ENCODE peak calls at places on chromosomes 5 and 9, in ten cellular contexts. One of them, this sample, is unnamed.

GRCh38 chr9:5893134-5893505 is 2.4 kb downstream of the MLANA start:
- DNase-seq in tibial nerve: no peak
- DNase-seq in GM12878: no peak
- DNase-seq in A549: no peak
- DNase-seq in transverse colon: no peak
- DNase-seq in HepG2: peak
- DNase-seq in upper lobe of left lung: no peak
- DNase-seq in SK-N-SH: no peak
- DNase-seq in stomach: no peak
- DNase-seq in ovary: no peak
- DNase-seq in this sample: no peak

GRCh38 chr5:96655506-96655905 is 6.7 kb upstream of the CAST start:
- DNase-seq in A549: no peak
- DNase-seq in tibial nerve: no peak
- DNase-seq in HepG2: no peak
- DNase-seq in upper lobe of left lung: no peak
- DNase-seq in stomach: no peak
- DNase-seq in GM12878: no peak
- DNase-seq in ovary: no peak
- DNase-seq in SK-N-SH: no peak
- DNase-seq in transverse colon: no peak
- DNase-seq in this sample: no peak

GRCh38 chr5:142886211-142886610 is 116.0 kb downstream of the ARHGAP26 start:
- DNase-seq in GM12878: no peak
- DNase-seq in stomach: no peak
- DNase-seq in ovary: no peak
- DNase-seq in tibial nerve: no peak
- DNase-seq in SK-N-SH: no peak
- DNase-seq in HepG2: no peak
- DNase-seq in A549: no peak
- DNase-seq in transverse colon: no peak
- DNase-seq in upper lobe of left lung: no peak
- DNase-seq in this sample: no peak

GRCh38 chr5:30959238-30959637 is 234.2 kb upstream of the CDH6 start:
- DNase-seq in transverse colon: no peak
- DNase-seq in SK-N-SH: no peak
- DNase-seq in A549: peak
- DNase-seq in stomach: no peak
- DNase-seq in upper lobe of left lung: no peak
- DNase-seq in HepG2: no peak
- DNase-seq in ovary: no peak
- DNase-seq in GM12878: no peak
- DNase-seq in tibial nerve: no peak
- DNase-seq in this sample: no peak

GRCh38 chr9:81829201-81829882 is 98.9 kb upstream of the SPATA31D4 start:
- DNase-seq in stomach: no peak
- DNase-seq in HepG2: no peak
- DNase-seq in ovary: no peak
- DNase-seq in tibial nerve: no peak
- DNase-seq in upper lobe of left lung: no peak
- DNase-seq in SK-N-SH: no peak
- DNase-seq in A549: no peak
- DNase-seq in GM12878: no peak
- DNase-seq in transverse colon: peak
- DNase-seq in this sample: no peak

GRCh38 chr5:54713923-54714581 is 196.5 kb downstream of the SNX18 start:
- DNase-seq in GM12878: no peak
- DNase-seq in ovary: no peak
- DNase-seq in upper lobe of left lung: no peak
- DNase-seq in HepG2: no peak
- DNase-seq in transverse colon: no peak
- DNase-seq in tibial nerve: no peak
- DNase-seq in A549: no peak
- DNase-seq in stomach: no peak
- DNase-seq in SK-N-SH: no peak
- DNase-seq in this sample: no peak

GRCh38 chr5:18113724-18114123 is 479.5 kb downstream of the TAF11L14 start:
- DNase-seq in ovary: no peak
- DNase-seq in tibial nerve: no peak
- DNase-seq in A549: peak
- DNase-seq in transverse colon: no peak
- DNase-seq in upper lobe of left lung: no peak
- DNase-seq in GM12878: no peak
- DNase-seq in SK-N-SH: no peak
- DNase-seq in HepG2: no peak
- DNase-seq in stomach: no peak
- DNase-seq in this sample: no peak

GRCh38 chr5:159588930-159589329 is 258.6 kb upstream of the IL12B start:
- DNase-seq in upper lobe of left lung: no peak
- DNase-seq in HepG2: no peak
- DNase-seq in GM12878: no peak
- DNase-seq in A549: no peak
- DNase-seq in tibial nerve: no peak
- DNase-seq in SK-N-SH: no peak
- DNase-seq in ovary: no peak
- DNase-seq in stomach: no peak
- DNase-seq in transverse colon: no peak
- DNase-seq in this sample: no peak

GRCh38 chr9:126303488-126303887 is 23.1 kb upstream of the MVB12B start:
- DNase-seq in GM12878: no peak
- DNase-seq in A549: no peak
- DNase-seq in ovary: no peak
- DNase-seq in stomach: no peak
- DNase-seq in tibial nerve: no peak
- DNase-seq in SK-N-SH: no peak
- DNase-seq in transverse colon: no peak
- DNase-seq in upper lobe of left lung: no peak
- DNase-seq in HepG2: peak
- DNase-seq in this sample: no peak

GRCh38 chr5:154444559-154445421 is 1.0 kb upstream of the SAP30L start:
- DNase-seq in stomach: no peak
- DNase-seq in tibial nerve: peak
- DNase-seq in ovary: no peak
- DNase-seq in GM12878: no peak
- DNase-seq in HepG2: no peak
- DNase-seq in A549: peak
- DNase-seq in SK-N-SH: peak
- DNase-seq in upper lobe of left lung: peak
- DNase-seq in transverse colon: peak
- DNase-seq in this sample: no peak

GRCh38 chr9:120733190-120733589 is 18.9 kb upstream of the MEGF9 start:
- DNase-seq in transverse colon: no peak
- DNase-seq in stomach: peak
- DNase-seq in ovary: no peak
- DNase-seq in tibial nerve: no peak
- DNase-seq in A549: no peak
- DNase-seq in HepG2: peak
- DNase-seq in SK-N-SH: no peak
- DNase-seq in upper lobe of left lung: peak
- DNase-seq in GM12878: no peak
- DNase-seq in this sample: no peak

GRCh38 chr9:108622467-108622866 is 233.3 kb downstream of the ACTL7B start:
- DNase-seq in tibial nerve: no peak
- DNase-seq in upper lobe of left lung: no peak
- DNase-seq in HepG2: no peak
- DNase-seq in A549: no peak
- DNase-seq in ovary: no peak
- DNase-seq in SK-N-SH: no peak
- DNase-seq in transverse colon: no peak
- DNase-seq in GM12878: no peak
- DNase-seq in stomach: no peak
- DNase-seq in this sample: no peak

GRCh38 chr5:107948377-107948776 is 277.6 kb upstream of the EFNA5 start:
- DNase-seq in stomach: no peak
- DNase-seq in transverse colon: no peak
- DNase-seq in tibial nerve: no peak
- DNase-seq in GM12878: no peak
- DNase-seq in A549: no peak
- DNase-seq in SK-N-SH: no peak
- DNase-seq in HepG2: no peak
- DNase-seq in upper lobe of left lung: no peak
- DNase-seq in ovary: no peak
- DNase-seq in this sample: no peak

GRCh38 chr5:83059341-83059740 is 17.9 kb downstream of the TMEM167A start:
- DNase-seq in stomach: no peak
- DNase-seq in upper lobe of left lung: no peak
- DNase-seq in A549: no peak
- DNase-seq in HepG2: no peak
- DNase-seq in ovary: no peak
- DNase-seq in tibial nerve: no peak
- DNase-seq in GM12878: no peak
- DNase-seq in SK-N-SH: no peak
- DNase-seq in transverse colon: no peak
- DNase-seq in this sample: no peak

GRCh38 chr9:121688681-121689080 is 37.2 kb downstream of the DAB2IP start:
- DNase-seq in SK-N-SH: no peak
- DNase-seq in tibial nerve: no peak
- DNase-seq in GM12878: no peak
- DNase-seq in transverse colon: no peak
- DNase-seq in A549: no peak
- DNase-seq in HepG2: no peak
- DNase-seq in stomach: no peak
- DNase-seq in upper lobe of left lung: no peak
- DNase-seq in ovary: no peak
- DNase-seq in this sample: no peak

GRCh38 chr9:105132576-105132975 is 111.9 kb upstream of the SLC44A1 start:
- DNase-seq in transverse colon: no peak
- DNase-seq in ovary: no peak
- DNase-seq in stomach: no peak
- DNase-seq in GM12878: no peak
- DNase-seq in HepG2: peak
- DNase-seq in A549: peak
- DNase-seq in upper lobe of left lung: no peak
- DNase-seq in SK-N-SH: no peak
- DNase-seq in tibial nerve: no peak
- DNase-seq in this sample: no peak
- TF ChIP-seq EP300 in transverse colon: no peak
- TF ChIP-seq EP300 in ovary: no peak
- TF ChIP-seq EP300 in stomach: no peak
- TF ChIP-seq EP300 in GM12878: no peak
- TF ChIP-seq EP300 in HepG2: no peak
- TF ChIP-seq EP300 in A549: peak
- TF ChIP-seq EP300 in upper lobe of left lung: no peak
- TF ChIP-seq EP300 in SK-N-SH: no peak
- TF ChIP-seq EP300 in tibial nerve: no peak
- TF ChIP-seq EP300 in this sample: no peak

GRCh38 chr5:158264264-158264663 is 405.3 kb upstream of the CLINT1 start:
- DNase-seq in tibial nerve: no peak
- DNase-seq in transverse colon: no peak
- DNase-seq in SK-N-SH: no peak
- DNase-seq in ovary: no peak
- DNase-seq in stomach: no peak
- DNase-seq in A549: no peak
- DNase-seq in GM12878: no peak
- DNase-seq in HepG2: no peak
- DNase-seq in upper lobe of left lung: no peak
- DNase-seq in this sample: no peak
- TF ChIP-seq EP300 in tibial nerve: no peak
- TF ChIP-seq EP300 in transverse colon: no peak
- TF ChIP-seq EP300 in SK-N-SH: no peak
- TF ChIP-seq EP300 in ovary: no peak
- TF ChIP-seq EP300 in stomach: no peak
- TF ChIP-seq EP300 in A549: no peak
- TF ChIP-seq EP300 in GM12878: no peak
- TF ChIP-seq EP300 in HepG2: no peak
- TF ChIP-seq EP300 in upper lobe of left lung: no peak
- TF ChIP-seq EP300 in this sample: no peak

GRCh38 chr5:128777052-128777451 is 188.2 kb upstream of the SLC27A6 start:
- DNase-seq in stomach: no peak
- DNase-seq in transverse colon: no peak
- DNase-seq in ovary: no peak
- DNase-seq in HepG2: no peak
- DNase-seq in upper lobe of left lung: no peak
- DNase-seq in A549: no peak
- DNase-seq in SK-N-SH: no peak
- DNase-seq in GM12878: peak
- DNase-seq in tibial nerve: no peak
- DNase-seq in this sample: no peak

GRCh38 chr5:128774605-128775004 is 190.7 kb upstream of the SLC27A6 start:
- DNase-seq in GM12878: no peak
- DNase-seq in transverse colon: no peak
- DNase-seq in A549: no peak
- DNase-seq in ovary: no peak
- DNase-seq in stomach: peak
- DNase-seq in HepG2: no peak
- DNase-seq in SK-N-SH: no peak
- DNase-seq in upper lobe of left lung: no peak
- DNase-seq in tibial nerve: no peak
- DNase-seq in this sample: no peak

GRCh38 chr5:128775537-128775936 is 189.8 kb upstream of the SLC27A6 start:
- DNase-seq in upper lobe of left lung: no peak
- DNase-seq in GM12878: no peak
- DNase-seq in ovary: no peak
- DNase-seq in HepG2: no peak
- DNase-seq in transverse colon: no peak
- DNase-seq in A549: no peak
- DNase-seq in tibial nerve: no peak
- DNase-seq in SK-N-SH: no peak
- DNase-seq in stomach: no peak
- DNase-seq in this sample: no peak

GRCh38 chr5:128770907-128771306 is 194.4 kb upstream of the SLC27A6 start:
- DNase-seq in SK-N-SH: no peak
- DNase-seq in transverse colon: no peak
- DNase-seq in HepG2: no peak
- DNase-seq in upper lobe of left lung: no peak
- DNase-seq in tibial nerve: no peak
- DNase-seq in GM12878: no peak
- DNase-seq in ovary: no peak
- DNase-seq in stomach: no peak
- DNase-seq in A549: no peak
- DNase-seq in this sample: no peak

DNA sequence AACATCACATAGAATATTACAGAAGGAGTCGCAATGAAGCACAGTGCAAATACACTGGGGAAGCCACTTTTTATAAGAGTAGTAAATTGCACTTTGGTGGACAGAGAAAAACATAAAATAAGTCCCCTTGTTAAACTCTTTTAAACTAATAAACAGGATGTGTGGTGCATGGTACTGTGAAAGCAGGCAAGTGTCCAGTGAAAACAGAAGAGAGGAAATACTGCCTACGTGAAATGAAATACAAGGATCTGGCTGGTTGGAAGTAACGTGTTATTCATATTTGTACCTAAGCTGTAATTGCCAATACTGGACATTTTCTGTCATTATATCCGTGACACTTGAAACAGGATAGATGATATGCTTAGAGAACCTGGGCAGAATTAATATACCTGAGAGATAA is 191.9 kb upstream of the SLC27A6 start:
- DNase-seq in ovary: no peak
- DNase-seq in GM12878: no peak
- DNase-seq in SK-N-SH: no peak
- DNase-seq in transverse colon: no peak
- DNase-seq in tibial nerve: no peak
- DNase-seq in HepG2: no peak
- DNase-seq in upper lobe of left lung: no peak
- DNase-seq in A549: no peak
- DNase-seq in stomach: no peak
- DNase-seq in this sample: no peak
- TF ChIP-seq EP300 in ovary: no peak
- TF ChIP-seq EP300 in GM12878: no peak
- TF ChIP-seq EP300 in SK-N-SH: no peak
- TF ChIP-seq EP300 in transverse colon: no peak
- TF ChIP-seq EP300 in tibial nerve: no peak
- TF ChIP-seq EP300 in HepG2: no peak
- TF ChIP-seq EP300 in upper lobe of left lung: no peak
- TF ChIP-seq EP300 in A549: no peak
- TF ChIP-seq EP300 in stomach: no peak
- TF ChIP-seq EP300 in this sample: no peak

GRCh38 chr9:134652291-134653225 is 11.0 kb downstream of the COL5A1 start:
- DNase-seq in GM12878: no peak
- DNase-seq in stomach: no peak
- DNase-seq in HepG2: no peak
- DNase-seq in transverse colon: no peak
- DNase-seq in ovary: no peak
- DNase-seq in upper lobe of left lung: no peak
- DNase-seq in tibial nerve: no peak
- DNase-seq in SK-N-SH: no peak
- DNase-seq in A549: no peak
- DNase-seq in this sample: peak
- TF ChIP-seq EP300 in GM12878: no peak
- TF ChIP-seq EP300 in stomach: no peak
- TF ChIP-seq EP300 in HepG2: no peak
- TF ChIP-seq EP300 in transverse colon: no peak
- TF ChIP-seq EP300 in ovary: no peak
- TF ChIP-seq EP300 in upper lobe of left lung: no peak
- TF ChIP-seq EP300 in tibial nerve: no peak
- TF ChIP-seq EP300 in SK-N-SH: no peak
- TF ChIP-seq EP300 in A549: no peak
- TF ChIP-seq EP300 in this sample: no peak